ENCODE peak calls at places on chromosomes 2 and 18, in four cellular contexts. G is cardiac muscle cell, C is HT1080, O is activated gamma-delta T cell treated with Interleukin-2 at 50 U/mL for 16 hours. X is an unnamed sample.

GRCh38 chr2:103788875-103789715 is 1027.3 kb downstream of the TMEM182 start:
- DNase-seq in C (peak; percentile 90), O (no peak), G (peak; percentile 58), X (no peak)

GRCh38 chr2:74553892-74554820 is at the start of the genes DOK1 and LOXL3:
- DNase-seq in C (peak; percentile 81), G (peak; percentile 92), O (peak; percentile 77), X (peak; percentile 82)

GRCh38 chr2:98795903-98796676 is 65.2 kb upstream of the MGAT4A start:
- DNase-seq in G (no peak), C (no peak), O (no peak), X (no peak)

GRCh38 chr18:79617521-79618500 is 61.8 kb upstream of the CTDP1 start:
- DNase-seq in G (no peak), O (no peak), C (no peak), X (no peak)

GRCh38 chr18:33375829-33376228 is 64.7 kb downstream of the CCDC178 start:
- DNase-seq in C (no peak), O (no peak), G (no peak), X (no peak)

GRCh38 chr2:101253013-101253712 is 477 bp downstream of the CNOT11 start:
- DNase-seq in O (peak; percentile 77), G (peak; percentile 68), C (no peak), X (peak; percentile 85)

GRCh38 chr2:127593228-127594115 is 52.5 kb upstream of the GPR17 start:
- DNase-seq in G (no peak), O (no peak), C (no peak), X (no peak)

GRCh38 chr2:213119061-213119809 is 32.2 kb downstream of the IKZF2 start:
- DNase-seq in C (peak; percentile 91), G (no peak), O (peak; percentile 31), X (peak; percentile 68)

GRCh38 chr2:120320318-120320851 is 25.6 kb upstream of the INHBB start:
- DNase-seq in O (no peak), C (no peak), G (no peak), X (no peak)

GRCh38 chr2:157302492-157303099 is 23.0 kb downstream of the ERMN start:
- DNase-seq in O (peak; percentile 14), G (peak; percentile 80), C (peak; percentile 44), X (peak; percentile 46)

GRCh38 chr2:95166065-95166763 is 605 bp downstream of the ZNF2 start:
- DNase-seq in C (no peak), G (no peak), O (no peak), X (no peak)

GRCh38 chr2:23497063-23497462 is 112.1 kb downstream of the KLHL29 start:
- DNase-seq in O (no peak), G (no peak), C (peak; percentile 99), X (no peak)

GRCh38 chr2:160450486-160450885 is 43.1 kb downstream of the RBMS1 start:
- DNase-seq in G (no peak), C (no peak), O (no peak), X (no peak)

GRCh38 chr2:216170362-216170761 is 61.2 kb downstream of the XRCC5 start:
- DNase-seq in G (no peak), C (no peak), O (no peak), X (no peak)

GRCh38 chr2:215188078-215188477 is 49.7 kb upstream of the ABCA12 start:
- DNase-seq in G (no peak), C (peak; percentile 71), O (no peak), X (no peak)

GRCh38 chr2:102975996-102976636 is 214.3 kb downstream of the TMEM182 start:
- DNase-seq in G (peak; percentile 71), O (no peak), C (peak; percentile 45), X (peak; percentile 0)

GRCh38 chr2:30232801-30233130 is 1.4 kb downstream of the LBH start:
- DNase-seq in O (peak; percentile 60), G (no peak), C (no peak), X (no peak)

GRCh38 chr2:104658149-104658839 is 195.6 kb upstream of the POU3F3 start:
- DNase-seq in C (peak; percentile 4), G (peak; percentile 5), O (peak; percentile 9), X (peak; percentile 19)

GRCh38 chr2:10861765-10862164 is 49.2 kb upstream of the PDIA6 start:
- DNase-seq in C (no peak), O (no peak), G (no peak), X (no peak)

GRCh38 chr2:145158051-145158586 is 638.2 kb upstream of the ZEB2 start:
- DNase-seq in C (peak; percentile 55), G (no peak), O (no peak), X (no peak)

GRCh38 chr2:232375164-232375563 is 3.4 kb upstream of the ALPP start:
- DNase-seq in O (no peak), C (no peak), G (no peak), X (no peak)

GRCh38 chr2:2812117-2812516 is 481.0 kb upstream of the MYT1L start:
- DNase-seq in O (no peak), C (no peak), G (no peak), X (no peak)

GRCh38 chr18:62672600-62672999 is 42.7 kb upstream of the PHLPP1 start:
- DNase-seq in C (no peak), O (no peak), G (no peak), X (no peak)

GRCh38 chr2:135935914-135936313 is 49.5 kb downstream of the DARS1 start:
- DNase-seq in G (no peak), O (no peak), C (no peak), X (no peak)

GRCh38 chr18:32470136-32470712 is 458 bp downstream of the GAREM1 start:
- DNase-seq in G (peak; percentile 75), O (no peak), C (peak; percentile 13), X (peak; percentile 1)

GRCh38 chr2:108124733-108125132 is 115.0 kb upstream of the SULT1C3 start:
- DNase-seq in O (no peak), G (no peak), C (no peak), X (no peak)

GRCh38 chr2:47534179-47534919 is 131.4 kb downstream of the MSH2 start:
- DNase-seq in O (no peak), G (no peak), C (peak; percentile 89), X (no peak)

GRCh38 chr2:36528274-36528673 is 69.7 kb downstream of the FEZ2 start:
- DNase-seq in O (no peak), C (no peak), G (no peak), X (peak; percentile 13)